ENCODE peak calls at places on chromosomes 16 and 17, in four cellular contexts. L, H, T and J are unnamed samples.
A peak's percentile ranks its signal among the peaks of the same experiment; 100 is the strongest.

GRCh38 chr17:8692916-8693315 is 51.7 kb downstream of the CCDC42 start:
- DNase-seq in L (no peak), H (no peak), T (no peak), J (no peak)

GRCh38 chr17:48612854-48613691 is 2.0 kb downstream of the HOXB8 start:
- DNase-seq in L (no peak), H (no peak), T (peak; percentile 65), J (no peak)

GRCh38 chr16:5770118-5770517 is 672.5 kb upstream of the EEF2KMT start:
- DNase-seq in L (no peak), H (no peak), T (no peak), J (no peak)

GRCh38 chr16:71609066-71609465 is 16.9 kb upstream of the MARVELD3 start:
- DNase-seq in L (no peak), H (no peak), T (no peak), J (no peak)

GRCh38 chr16:73369841-73370240 is 321.9 kb upstream of the ZFHX3 start:
- DNase-seq in L (no peak), H (no peak), T (no peak), J (no peak)

GRCh38 chr16:50400967-50401348 is 32.2 kb upstream of the BRD7 start:
- DNase-seq in L (no peak), H (no peak), T (no peak), J (no peak)

GRCh38 chr17:6910987-6911603 is 79.6 kb upstream of the TEKT1 start:
- DNase-seq in L (no peak), H (peak; percentile 29), T (peak; percentile 28), J (no peak)

GRCh38 chr17:47649972-47650524 is 329 bp downstream of the KPNB1 start:
- DNase-seq in L (no peak), H (no peak), T (no peak), J (no peak)

GRCh38 chr16:74778646-74779045 is 4.0 kb upstream of the FA2H start:
- DNase-seq in L (no peak), H (no peak), T (peak; percentile 84), J (no peak)